ENCODE peak calls at places on chromosomes 13 and 19, in five cellular contexts. E is stomach, H is thoracic aorta, Z is astrocyte of the spinal cord, O is pancreas. L is an unnamed sample.

GRCh38 chr13:113879506-113880360 is 15.9 kb upstream of the GAS6 start:
- DNase-seq in H (no peak), E (no peak), O (no peak), Z (no peak), L (no peak)

GRCh38 chr13:97369269-97369893 is 64.6 kb upstream of the RAP2A start:
- DNase-seq in Z (no peak), E (no peak), O (no peak), H (no peak), L (no peak)

GRCh38 chr19:9914315-9915207 is 21.8 kb downstream of the OLFM2 start:
- DNase-seq in H (no peak), Z (peak), E (peak), O (peak), L (peak)

GRCh38 chr13:79352107-79352506 is 53.9 kb downstream of the RBM26 start:
- DNase-seq in E (no peak), H (no peak), O (no peak), Z (no peak), L (no peak)

GRCh38 chr19:31110331-31110730 is 238.9 kb downstream of the TSHZ3 start:
- DNase-seq in E (no peak), O (no peak), H (no peak), Z (peak), L (no peak)

GRCh38 chr19:16429066-16429758 is 42.6 kb downstream of the EPS15L1 start:
- DNase-seq in E (peak), O (peak), H (no peak), Z (no peak), L (no peak)

GRCh38 chr19:36373638-36374156 is 5.3 kb downstream of the ZFP14 start:
- DNase-seq in Z (no peak), O (no peak), E (no peak), H (no peak), L (no peak)

GRCh38 chr13:25088562-25089221 is 7.2 kb upstream of the PABPC3 start:
- DNase-seq in O (no peak), H (no peak), Z (no peak), E (no peak), L (no peak)

GRCh38 chr19:14366529-14366928 is 14.7 kb upstream of the ADGRE5 start:
- DNase-seq in H (peak), E (peak), O (peak), Z (peak), L (no peak)

GRCh38 chr19:19580417-19580816 is 38.1 kb downstream of the PBX4 start:
- DNase-seq in Z (no peak), O (no peak), E (peak), H (no peak), L (no peak)

GRCh38 chr19:49333426-49334288 is 1.5 kb upstream of the CD37 start:
- DNase-seq in H (no peak), O (no peak), Z (no peak), E (peak), L (no peak)

GRCh38 chr19:35843676-35844481 is 8.4 kb downstream of the NPHS1 start:
- DNase-seq in E (peak), Z (no peak), O (peak), H (no peak), L (no peak)

GRCh38 chr19:51368366-51369282 is at the start of gene CLDND2:
- DNase-seq in E (no peak), O (peak), Z (no peak), H (no peak), L (no peak)

GRCh38 chr19:35044317-35045117 is 3.0 kb downstream of the HPN start:
- DNase-seq in H (no peak), Z (peak), O (peak), E (peak), L (peak)

GRCh38 chr13:71674776-71675352 is 192.1 kb downstream of the DACH1 start:
- DNase-seq in O (no peak), H (no peak), E (no peak), Z (no peak), L (no peak)

GRCh38 chr19:292281-292884 is 1.2 kb upstream of the PLPP2 start:
- DNase-seq in H (no peak), Z (no peak), E (peak), O (no peak), L (no peak)

GRCh38 chr13:91398413-91399188 is at the start of gene GPC5:
- DNase-seq in O (peak), H (peak), Z (peak), E (peak), L (no peak)

GRCh38 chr19:17902701-17903100 is 30.1 kb upstream of the CCDC124 start:
- DNase-seq in O (no peak), E (no peak), Z (peak), H (no peak), L (peak)

GRCh38 chr19:51691122-51692064 is 1.7 kb upstream of the SPACA6 start:
- DNase-seq in Z (peak), H (no peak), O (no peak), E (no peak), L (no peak)

GRCh38 chr13:60765700-60766411 is 368.8 kb downstream of the TDRD3 start:
- DNase-seq in Z (peak), O (no peak), H (no peak), E (no peak), L (no peak)

GRCh38 chr19:293436-294110 is 2.4 kb upstream of the PLPP2 start:
- DNase-seq in Z (no peak), H (no peak), O (no peak), E (peak), L (no peak)

GRCh38 chr13:79548886-79549285 is 67.9 kb downstream of the NDFIP2 start:
- DNase-seq in E (no peak), H (no peak), O (no peak), Z (peak), L (no peak)

GRCh38 chr19:10670187-10670586 is 16.0 kb downstream of the ILF3 start:
- DNase-seq in H (no peak), E (no peak), O (no peak), Z (no peak), L (no peak)

GRCh38 chr19:38565686-38566105 is 52.1 kb downstream of the MAP4K1 start:
- DNase-seq in O (no peak), E (no peak), Z (no peak), H (no peak), L (no peak)
- H3K4me3 ChIP-seq in O (no peak), E (peak), Z (no peak), H (peak), L (no peak)

DNA sequence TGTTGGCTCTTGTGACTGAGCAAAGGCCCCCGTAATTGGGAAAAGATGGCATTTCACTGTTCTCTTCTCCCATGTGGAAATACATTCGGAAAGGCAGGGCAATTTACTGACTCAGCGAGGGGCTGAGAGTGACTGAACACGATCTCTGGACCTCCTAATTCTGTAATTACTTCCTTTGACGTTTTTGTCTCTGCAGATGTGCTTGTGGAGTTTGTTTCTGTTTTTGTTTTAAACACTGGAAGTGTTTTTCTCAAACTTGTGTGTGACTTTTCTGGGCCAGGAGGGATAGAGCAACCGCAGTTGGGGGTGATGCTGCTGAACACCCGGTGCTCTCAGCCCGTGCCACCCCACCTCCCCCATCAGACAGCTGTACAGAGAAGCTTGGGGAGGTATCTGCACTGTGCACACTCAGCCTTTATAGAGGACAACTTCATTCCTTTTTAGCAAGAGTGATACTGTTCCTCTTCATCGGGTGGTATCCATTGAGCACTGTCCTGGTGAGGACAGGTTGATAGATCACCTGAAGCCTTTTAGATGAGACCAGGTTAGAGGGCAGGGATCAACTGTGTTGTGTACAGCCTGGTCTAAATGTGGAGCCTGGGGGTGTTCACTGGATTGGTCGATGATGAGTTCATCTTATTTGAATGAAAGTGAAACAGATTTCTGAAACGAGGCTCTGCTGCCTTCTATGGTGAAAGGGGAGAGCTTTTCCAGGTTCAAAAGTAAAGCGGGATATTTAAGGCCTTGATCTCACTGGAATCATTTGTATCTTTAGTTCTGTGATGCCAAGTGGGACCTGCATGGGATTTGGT is 117.4 kb downstream of the ESD start:
- DNase-seq in E (no peak), H (no peak), Z (peak), O (no peak), L (peak)
- H3K4me3 ChIP-seq in E (peak), H (peak), Z (peak), O (no peak), L (peak)

DNA sequence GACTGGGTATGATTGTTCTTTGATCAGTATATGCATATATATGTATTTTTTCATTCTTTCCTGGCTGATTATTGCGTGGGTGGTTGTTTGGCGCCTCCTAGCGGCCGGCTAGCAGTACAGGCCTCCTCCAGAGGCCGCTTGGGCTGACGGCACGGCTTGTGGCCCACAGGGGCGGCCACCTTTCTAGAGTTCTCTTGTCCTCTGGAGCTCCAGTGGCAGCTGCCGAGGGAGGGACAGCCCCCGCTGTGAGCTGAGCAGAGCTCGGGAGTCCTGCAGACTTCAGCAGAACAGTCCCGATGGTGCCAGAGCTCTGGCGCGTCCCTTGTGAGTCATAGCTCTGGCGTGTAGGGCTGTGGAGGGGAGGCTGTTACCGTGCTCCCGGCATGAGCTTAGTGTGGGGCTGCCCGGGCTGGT is 22.5 kb upstream of the ZNF429 start:
- DNase-seq in E (peak), H (no peak), Z (peak), O (peak), L (no peak)
- H3K4me3 ChIP-seq in E (peak), H (peak), Z (no peak), O (no peak), L (peak)

DNA sequence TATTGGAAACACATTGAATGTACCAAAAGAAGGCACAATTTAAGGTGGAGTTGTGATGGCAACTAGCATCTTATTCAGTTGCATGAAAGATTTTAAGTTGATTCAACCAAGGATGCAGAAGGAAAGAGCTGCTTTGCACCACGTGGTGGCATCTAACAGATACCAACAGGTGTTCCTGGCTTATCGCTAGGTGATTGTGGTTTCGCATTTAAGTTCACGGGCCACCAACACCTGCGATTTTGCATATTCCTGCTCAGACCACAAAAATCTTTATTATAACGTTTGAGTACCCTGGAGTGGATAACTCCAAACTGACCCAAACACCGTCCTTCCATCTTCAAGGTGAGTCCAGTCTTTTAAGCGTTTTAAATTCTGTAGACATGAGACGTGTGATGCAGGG is 45.3 kb downstream of the RGCC start:
- DNase-seq in H (no peak), O (no peak), Z (no peak), E (no peak), L (no peak)
- H3K4me3 ChIP-seq in H (no peak), O (no peak), Z (no peak), E (no peak), L (no peak)